ENCODE peak calls at places on chromosomes 3 and 15, in four cellular contexts. M is nephron progenitor cell; A is HL-60; N is stimulated activated CD8-positive, alpha-beta memory T cell treated with anti-CD3 and anti-CD28 coated beads, Interleukin-15, amount 100 ng/mL, for 4 hours. Y is an unnamed sample.
A peak's percentile ranks its signal among the peaks of the same experiment; 100 is the strongest.

GRCh38 chr3:196141052-196141865 is 59.4 kb upstream of the TFRC start:
- DNase-seq in N (no peak), A (no peak), M (no peak), Y (no peak)

GRCh38 chr15:71055461-71055860 is 59.8 kb upstream of the THSD4 start:
- DNase-seq in M (no peak), N (no peak), A (no peak), Y (no peak)

GRCh38 chr3:133570937-133571320 is 2.6 kb upstream of the CDV3 start:
- DNase-seq in M (no peak), A (no peak), N (no peak), Y (no peak)

GRCh38 chr3:143585720-143586456 is 262.4 kb downstream of the SLC9A9 start:
- DNase-seq in M (no peak), A (no peak), N (no peak), Y (no peak)

GRCh38 chr3:52041118-52041847 is 15.1 kb downstream of the DUSP7 start:
- DNase-seq in M (peak; percentile 31), A (no peak), N (no peak), Y (no peak)

GRCh38 chr3:178494376-178494775 is 41.9 kb upstream of the KCNMB2 start:
- DNase-seq in N (no peak), M (no peak), A (no peak), Y (no peak)

GRCh38 chr3:188421151-188421821 is 267.3 kb downstream of the LPP start:
- DNase-seq in A (no peak), M (no peak), N (no peak), Y (no peak)

GRCh38 chr3:73056365-73057150 is 4.9 kb upstream of the EBLN2 start:
- DNase-seq in M (no peak), A (no peak), N (no peak), Y (no peak)

GRCh38 chr3:14640734-14641133 is 10.8 kb upstream of the CCDC174 start:
- DNase-seq in M (no peak), N (no peak), A (no peak), Y (no peak)

GRCh38 chr15:66007663-66008262 is 138.5 kb downstream of the RAB11A start:
- DNase-seq in N (no peak), A (no peak), M (no peak), Y (no peak)

GRCh38 chr15:70092462-70092850 is 5.3 kb downstream of the TLE3 start:
- DNase-seq in A (no peak), M (no peak), N (no peak), Y (no peak)

GRCh38 chr3:169116056-169116693 is 547.3 kb downstream of the MECOM start:
- DNase-seq in A (no peak), N (no peak), M (no peak), Y (no peak)

GRCh38 chr3:14487821-14488220 is 52.3 kb downstream of the GRIP2 start:
- DNase-seq in M (no peak), A (no peak), N (no peak), Y (no peak)

GRCh38 chr3:149604125-149604851 is 53.5 kb downstream of the WWTR1 start:
- DNase-seq in A (no peak), M (no peak), N (no peak), Y (no peak)

GRCh38 chr3:61334783-61335182 is 83.5 kb upstream of the FHIT start:
- DNase-seq in A (no peak), M (no peak), N (no peak), Y (no peak)

GRCh38 chr15:76099388-76099787 is 39.6 kb downstream of the TMEM266 start:
- DNase-seq in M (no peak), A (no peak), N (no peak), Y (no peak)

GRCh38 chr3:7333125-7333524 is 472.2 kb downstream of the GRM7 start:
- DNase-seq in M (no peak), N (no peak), A (no peak), Y (no peak)

GRCh38 chr15:76312540-76313174 is 1.4 kb upstream of the ETFA start:
- DNase-seq in M (no peak), A (no peak), N (no peak), Y (no peak)

GRCh38 chr3:156586905-156587766 is 32.2 kb upstream of the SSR3 start:
- DNase-seq in M (no peak), A (peak; percentile 65), N (no peak), Y (no peak)

GRCh38 chr3:15630646-15631350 is 29.3 kb downstream of the BTD start:
- DNase-seq in A (no peak), M (no peak), N (no peak), Y (no peak)

GRCh38 chr3:68972358-68972979 is 40.1 kb upstream of the TAFA4 start:
- DNase-seq in A (peak; percentile 46), N (no peak), M (peak; percentile 77), Y (no peak)

GRCh38 chr3:50654196-50654595 is 20.5 kb upstream of the DOCK3 start:
- DNase-seq in A (no peak), M (no peak), N (no peak), Y (no peak)

GRCh38 chr15:90885432-90886290 is 1.4 kb downstream of the FES start:
- DNase-seq in N (peak; percentile 52), M (peak; percentile 92), A (peak; percentile 95), Y (peak; percentile 68)

GRCh38 chr3:68089572-68089991 is 435.2 kb upstream of the SUCLG2 start:
- DNase-seq in A (no peak), N (no peak), M (no peak), Y (no peak)

GRCh38 chr15:36323607-36324006 is 255.8 kb upstream of the CDIN1 start:
- DNase-seq in N (no peak), A (no peak), M (no peak), Y (no peak)

GRCh38 chr3:12875857-12876451 is 34.6 kb upstream of the RPL32 start:
- DNase-seq in A (no peak), M (peak; percentile 89), N (no peak), Y (no peak)

GRCh38 chr3:67083277-67083676 is 85.2 kb downstream of the KBTBD8 start:
- DNase-seq in M (no peak), A (peak; percentile 11), N (peak; percentile 4), Y (no peak)

GRCh38 chr3:76724706-76725105 is 315.2 kb upstream of the ROBO2 start:
- DNase-seq in N (no peak), M (peak; percentile 6), A (no peak), Y (no peak)

GRCh38 chr15:50280271-50280670 is 14.7 kb upstream of the HDC start:
- DNase-seq in A (no peak), M (no peak), N (no peak), Y (no peak)

GRCh38 chr3:1072040-1072439 is 20.8 kb upstream of the CNTN6 start:
- DNase-seq in N (no peak), A (no peak), M (no peak), Y (no peak)

Y was measured in effector CD8-positive, alpha-beta T cell.